ENCODE peak calls at places on chromosomes 4 and X, in seven cellular contexts. J is lung; D is CD8-positive, alpha-beta T cell; I is iPS DF 6.9; Z is stomach; H is prostate gland; A is heart left ventricle. S is an unnamed sample. For H3K4me1, the result is how much of the 10 kb centered on the place peaks cover.

GRCh38 chrX:130118396-130118795 is 8.1 kb upstream of the ELF4 start:
- DNase-seq in H (no peak), Z (no peak), I (no peak), J (no peak), A (no peak), D (no peak), S (no peak)

GRCh38 chr4:187444061-187444460 is 551.5 kb upstream of the ZFP42 start:
- DNase-seq in D (no peak), H (no peak), A (no peak), J (no peak), Z (no peak), I (no peak), S (no peak)

GRCh38 chr4:153916273-153916755 is 127.4 kb upstream of the SFRP2 start:
- DNase-seq in I (no peak), A (no peak), Z (no peak), J (no peak), H (no peak), D (no peak), S (no peak)

GRCh38 chr4:115851918-115852766 is 738.7 kb upstream of the NDST4 start:
- DNase-seq in D (no peak), A (no peak), H (peak), J (peak), I (peak), Z (peak), S (peak)

GRCh38 chr4:121053601-121054143 is 18.7 kb downstream of the NDNF start:
- DNase-seq in H (no peak), J (no peak), Z (no peak), D (no peak), A (no peak), I (no peak), S (no peak)

GRCh38 chrX:65985922-65986588 is 53.8 kb downstream of the VSIG4 start:
- DNase-seq in Z (no peak), D (peak), A (no peak), J (peak), I (peak), H (peak), S (peak)

GRCh38 chrX:13717697-13718483 is 16.5 kb downstream of the TRAPPC2 start:
- DNase-seq in D (no peak), A (no peak), Z (no peak), H (no peak), J (no peak), I (no peak), S (no peak)

GRCh38 chr4:188414441-188414840 is 275.2 kb downstream of the TRIML1 start:
- DNase-seq in Z (no peak), H (no peak), J (no peak), I (no peak), A (no peak), D (no peak), S (no peak)

GRCh38 chr4:180060159-180060889 is 2182.9 kb upstream of the TENM3 start:
- DNase-seq in Z (no peak), H (no peak), A (no peak), I (no peak), J (no peak), D (no peak), S (no peak)

GRCh38 chr4:55549888-55550287 is 3.2 kb upstream of the CLOCK start:
- DNase-seq in Z (no peak), A (no peak), I (no peak), D (no peak), H (no peak), J (no peak), S (no peak)

GRCh38 chr4:761739-762138 is 56.1 kb downstream of the PCGF3 start:
- DNase-seq in I (no peak), A (peak), D (no peak), Z (no peak), H (no peak), J (no peak), S (no peak)

GRCh38 chrX:126820700-126821420 is 1.3 kb downstream of the PRR32 start:
- DNase-seq in A (peak), J (peak), Z (no peak), H (no peak), D (no peak), I (no peak), S (no peak)

GRCh38 chr4:46390353-46391058 is 578 bp upstream of the GABRA2 start:
- DNase-seq in D (no peak), I (no peak), J (no peak), Z (no peak), A (no peak), H (no peak), S (no peak)

GRCh38 chr4:177047851-177048174 is 255.1 kb upstream of the VEGFC start:
- DNase-seq in I (no peak), J (no peak), D (no peak), A (no peak), H (no peak), Z (no peak), S (no peak)

GRCh38 chrX:110159865-110160264 is 157.0 kb downstream of the TMEM164 start:
- DNase-seq in D (no peak), I (no peak), J (no peak), H (no peak), A (no peak), Z (no peak), S (no peak)

GRCh38 chrX:65706041-65706828 is 38.8 kb downstream of the MSN start:
- DNase-seq in A (peak), H (no peak), Z (no peak), I (no peak), D (no peak), J (peak), S (peak)

GRCh38 chr4:148064451-148064850 is 332.6 kb downstream of the ARHGAP10 start:
- DNase-seq in I (no peak), D (no peak), H (no peak), J (no peak), A (no peak), Z (no peak), S (no peak)

GRCh38 chrX:118770133-118770760 is 42.8 kb downstream of the IL13RA1 start:
- DNase-seq in I (no peak), H (no peak), J (no peak), D (no peak), Z (no peak), A (no peak), S (no peak)

GRCh38 chr4:17921451-17921850 is 100.1 kb downstream of the LCORL start:
- DNase-seq in J (no peak), I (no peak), D (no peak), A (no peak), Z (no peak), H (no peak), S (no peak)

GRCh38 chr4:84159767-84160166 is 339.3 kb downstream of the NKX6-1 start:
- DNase-seq in A (no peak), H (no peak), Z (no peak), I (peak), J (no peak), D (no peak), S (no peak)

GRCh38 chr4:13498464-13498863 is 14.3 kb upstream of the RAB28 start:
- DNase-seq in I (no peak), J (no peak), Z (no peak), D (no peak), A (no peak), H (no peak), S (no peak)

GRCh38 chrX:13398073-13398823 is 78.4 kb upstream of the ATXN3L start:
- DNase-seq in A (peak), J (peak), I (no peak), H (no peak), D (no peak), Z (peak), S (no peak)

GRCh38 chr4:44017422-44017739 is 431.2 kb downstream of the KCTD8 start:
- DNase-seq in Z (no peak), J (no peak), D (no peak), I (no peak), H (no peak), A (no peak), S (no peak)

GRCh38 chr4:44019721-44020120 is 428.9 kb downstream of the KCTD8 start:
- DNase-seq in D (no peak), A (no peak), H (no peak), Z (no peak), I (no peak), J (no peak), S (no peak)

DNA sequence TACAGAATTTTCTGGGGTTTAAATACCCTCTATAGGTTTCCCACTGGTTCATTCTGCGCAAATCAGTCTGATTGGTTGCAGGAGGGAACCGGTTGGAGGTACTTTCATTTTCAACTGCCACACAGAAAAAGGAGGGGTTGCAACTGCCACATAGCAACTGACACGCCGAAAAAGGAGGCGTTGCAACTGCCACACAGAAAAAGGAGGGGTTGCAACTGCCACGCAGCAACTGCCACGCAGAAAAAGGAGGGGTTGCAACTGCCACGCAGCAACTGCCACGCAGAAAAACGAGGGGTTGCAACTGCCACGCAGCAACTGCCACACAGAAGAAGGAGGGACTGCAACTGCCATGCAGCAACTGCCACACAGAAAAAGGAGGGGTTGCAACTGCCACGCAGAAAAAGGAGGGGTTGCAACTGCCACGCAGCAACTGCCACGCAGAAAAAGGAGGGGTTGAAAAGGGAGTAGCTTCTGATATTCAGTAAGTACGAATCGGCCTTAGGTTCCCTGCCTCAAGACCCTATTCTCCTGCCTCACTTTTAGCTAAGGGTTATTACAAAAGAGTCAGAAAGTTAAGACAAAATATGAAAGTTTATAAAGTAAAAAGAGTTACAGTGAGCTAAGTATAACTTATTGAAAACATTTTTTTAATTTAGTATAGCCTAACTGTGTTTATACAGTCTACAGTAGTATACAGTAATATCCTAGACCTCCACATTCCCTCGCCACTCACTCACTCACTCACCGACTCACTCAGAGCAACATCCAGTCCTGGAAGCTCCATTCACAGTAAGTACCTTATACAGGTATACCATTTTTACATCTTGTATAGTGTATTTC is 431.8 kb downstream of the KCTD8 start:
- DNase-seq in I (no peak), H (no peak), D (no peak), J (no peak), A (no peak), Z (no peak), S (no peak)
- H3K4me3 ChIP-seq in I (no peak), H (no peak), D (no peak), J (no peak), A (no peak), Z (no peak), S (no peak)

GRCh38 chr4:182804131-182804530 is 113.1 kb downstream of the DCTD start:
- DNase-seq in Z (no peak), D (no peak), A (no peak), I (no peak), H (no peak), J (no peak), S (no peak)
- H3K4me1 ChIP-seq in Z (under half), D (under half), A (under half), I (under half), H (under half), J (under half), S (under half)

GRCh38 chr4:138112389-138112788 is 129.8 kb downstream of the SLC7A11 start:
- DNase-seq in J (no peak), A (no peak), D (no peak), I (no peak), Z (no peak), H (no peak), S (no peak)
- H3K4me3 ChIP-seq in J (no peak), A (no peak), D (no peak), I (no peak), Z (no peak), H (no peak), S (no peak)

GRCh38 chr4:118989098-118990080 is 100.7 kb downstream of the SYNPO2 start:
- DNase-seq in Z (no peak), I (no peak), D (no peak), H (no peak), A (no peak), J (no peak), S (no peak)
- H3K4me1 ChIP-seq in Z (half or more), I (under half), D (under half), H (under half), A (half or more), J (under half), S (under half)

DNA sequence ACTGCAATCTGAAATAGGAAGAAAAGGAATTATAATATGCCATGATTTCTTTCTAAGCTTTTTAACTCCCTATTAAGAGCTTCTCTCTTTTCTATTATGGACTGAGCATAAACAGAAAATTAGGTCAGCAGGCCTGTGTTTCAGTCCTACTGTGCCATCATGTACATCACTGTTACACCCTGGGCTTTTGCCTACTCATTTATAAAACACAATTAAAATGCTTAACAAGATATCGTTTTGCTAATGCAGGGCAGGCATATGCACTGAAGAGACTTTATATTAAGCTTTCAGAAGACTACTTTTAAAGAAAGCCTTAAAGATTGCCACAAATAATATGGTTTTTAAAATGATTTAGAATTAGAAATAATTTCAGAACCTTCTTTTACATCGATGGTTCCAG is 828 bp upstream of the BBS12 start:
- DNase-seq in I (no peak), J (no peak), H (no peak), A (no peak), D (no peak), Z (no peak), S (no peak)
- H3K4me3 ChIP-seq in I (no peak), J (no peak), H (no peak), A (peak), D (no peak), Z (peak), S (no peak)

GRCh38 chrX:47814853-47815252 is 21.8 kb upstream of the ZNF81 start:
- DNase-seq in Z (no peak), I (no peak), A (no peak), H (no peak), J (no peak), D (no peak), S (no peak)
- H3K4me1 ChIP-seq in Z (under half), I (under half), A (under half), H (under half), J (under half), D (under half), S (under half)